ENCODE peak calls at places on chromosomes 7 and 10, in six cellular contexts. One of them, this sample, is unnamed.

GRCh38 chr7:94223375-94224084 is 171.2 kb upstream of the COL1A2 start:
- DNase-seq in prostate gland: no peak
- DNase-seq in HCT116: peak
- DNase-seq in stomach: no peak
- DNase-seq in SK-N-SH: no peak
- DNase-seq in K562: no peak
- DNase-seq in this sample: peak

GRCh38 chr7:115748123-115748738 is 282.3 kb downstream of the TFEC start:
- DNase-seq in prostate gland: no peak
- DNase-seq in HCT116: peak
- DNase-seq in stomach: no peak
- DNase-seq in SK-N-SH: no peak
- DNase-seq in K562: no peak
- DNase-seq in this sample: no peak

GRCh38 chr7:156117542-156118245 is 305.4 kb upstream of the SHH start:
- DNase-seq in prostate gland: no peak
- DNase-seq in HCT116: no peak
- DNase-seq in stomach: no peak
- DNase-seq in SK-N-SH: no peak
- DNase-seq in K562: no peak
- DNase-seq in this sample: no peak

GRCh38 chr7:107056728-107057473 is 12.4 kb downstream of the PRKAR2B start:
- DNase-seq in prostate gland: no peak
- DNase-seq in HCT116: no peak
- DNase-seq in stomach: no peak
- DNase-seq in SK-N-SH: no peak
- DNase-seq in K562: no peak
- DNase-seq in this sample: no peak

GRCh38 chr7:93226310-93226709 is at the start of gene HEPACAM2:
- DNase-seq in prostate gland: no peak
- DNase-seq in HCT116: no peak
- DNase-seq in stomach: no peak
- DNase-seq in SK-N-SH: no peak
- DNase-seq in K562: no peak
- DNase-seq in this sample: no peak

GRCh38 chr10:97757471-97757870 is 14.3 kb downstream of the SFRP5 start:
- DNase-seq in prostate gland: no peak
- DNase-seq in HCT116: no peak
- DNase-seq in stomach: no peak
- DNase-seq in SK-N-SH: no peak
- DNase-seq in K562: no peak
- DNase-seq in this sample: no peak

GRCh38 chr7:79329464-79329863 is 124.0 kb downstream of the MAGI2 start:
- DNase-seq in prostate gland: no peak
- DNase-seq in HCT116: no peak
- DNase-seq in stomach: no peak
- DNase-seq in SK-N-SH: no peak
- DNase-seq in K562: no peak
- DNase-seq in this sample: no peak

GRCh38 chr10:48476279-48476982 is 128.4 kb downstream of the ARHGAP22 start:
- DNase-seq in prostate gland: no peak
- DNase-seq in HCT116: no peak
- DNase-seq in stomach: peak
- DNase-seq in SK-N-SH: peak
- DNase-seq in K562: no peak
- DNase-seq in this sample: no peak

GRCh38 chr10:129949411-129950335 is 14.4 kb downstream of the EBF3 start:
- DNase-seq in prostate gland: no peak
- DNase-seq in HCT116: no peak
- DNase-seq in stomach: peak
- DNase-seq in SK-N-SH: peak
- DNase-seq in K562: no peak
- DNase-seq in this sample: no peak

GRCh38 chr7:110296321-110296720 is 794.6 kb upstream of the LRRN3 start:
- DNase-seq in prostate gland: no peak
- DNase-seq in HCT116: no peak
- DNase-seq in stomach: no peak
- DNase-seq in SK-N-SH: no peak
- DNase-seq in K562: no peak
- DNase-seq in this sample: no peak

DNA sequence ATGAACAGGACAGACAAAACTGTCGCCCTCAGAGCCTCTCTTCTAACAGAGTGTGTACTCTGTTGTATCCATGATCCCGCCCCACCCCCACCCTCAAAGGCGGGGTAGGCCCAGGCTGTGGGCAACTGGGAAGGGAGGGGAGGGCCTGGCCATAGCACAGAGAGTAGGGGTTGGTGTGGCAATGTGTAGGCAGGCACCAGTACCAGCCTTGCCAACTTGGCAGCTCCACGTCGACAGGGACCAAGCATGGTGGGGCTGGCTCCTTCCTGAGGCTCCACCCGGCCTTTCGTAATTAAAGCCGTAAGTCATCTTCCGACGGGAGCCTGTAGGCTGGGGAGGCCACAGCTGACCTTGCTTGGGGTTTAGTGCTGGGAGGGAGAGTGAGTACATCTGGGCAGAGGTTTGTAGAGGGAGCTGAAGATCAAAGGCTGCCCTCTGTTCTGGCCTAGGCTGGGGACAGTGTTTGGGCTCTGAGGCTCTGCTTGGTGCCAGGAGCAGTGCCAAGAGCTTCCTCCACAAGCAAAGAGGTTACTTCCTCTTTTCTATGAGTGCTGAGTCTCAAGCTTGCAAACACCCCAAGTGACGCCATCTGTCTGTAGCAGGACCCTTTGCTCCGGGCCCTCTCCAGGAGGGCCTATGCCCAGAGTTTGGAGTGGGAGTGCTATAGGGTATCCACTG is 121.6 kb downstream of the C10orf105 start:
- DNase-seq in prostate gland: peak
- DNase-seq in HCT116: no peak
- DNase-seq in stomach: no peak
- DNase-seq in SK-N-SH: no peak
- DNase-seq in K562: peak
- DNase-seq in this sample: no peak
- TF ChIP-seq POLR2AphosphoS5 in prostate gland: peak
- TF ChIP-seq POLR2AphosphoS5 in HCT116: no peak
- TF ChIP-seq POLR2AphosphoS5 in stomach: no peak
- TF ChIP-seq POLR2AphosphoS5 in SK-N-SH: no peak
- TF ChIP-seq POLR2AphosphoS5 in K562: no peak
- TF ChIP-seq POLR2AphosphoS5 in this sample: no peak

GRCh38 chr7:41292457-41292856 is 410.4 kb downstream of the INHBA start:
- DNase-seq in prostate gland: no peak
- DNase-seq in HCT116: no peak
- DNase-seq in stomach: no peak
- DNase-seq in SK-N-SH: no peak
- DNase-seq in K562: no peak
- DNase-seq in this sample: peak

GRCh38 chr7:41287559-41288335 is 415.1 kb downstream of the INHBA start:
- DNase-seq in prostate gland: no peak
- DNase-seq in HCT116: no peak
- DNase-seq in stomach: no peak
- DNase-seq in SK-N-SH: no peak
- DNase-seq in K562: no peak
- DNase-seq in this sample: no peak
- H3K4me3 ChIP-seq in prostate gland: no peak
- H3K4me3 ChIP-seq in HCT116: no peak
- H3K4me3 ChIP-seq in stomach: no peak
- H3K4me3 ChIP-seq in SK-N-SH: no peak
- H3K4me3 ChIP-seq in K562: no peak
- H3K4me3 ChIP-seq in this sample: no peak

GRCh38 chr7:101869901-101870290 is 52.5 kb downstream of the CUX1 start:
- DNase-seq in prostate gland: no peak
- DNase-seq in HCT116: no peak
- DNase-seq in stomach: no peak
- DNase-seq in SK-N-SH: no peak
- DNase-seq in K562: peak
- DNase-seq in this sample: no peak

GRCh38 chr7:101871351-101871750 is 53.9 kb downstream of the CUX1 start:
- DNase-seq in prostate gland: no peak
- DNase-seq in HCT116: no peak
- DNase-seq in stomach: no peak
- DNase-seq in SK-N-SH: no peak
- DNase-seq in K562: no peak
- DNase-seq in this sample: no peak

GRCh38 chr7:101868191-101868950 is 50.9 kb downstream of the CUX1 start:
- DNase-seq in prostate gland: no peak
- DNase-seq in HCT116: no peak
- DNase-seq in stomach: no peak
- DNase-seq in SK-N-SH: no peak
- DNase-seq in K562: peak
- DNase-seq in this sample: no peak

GRCh38 chr7:101869026-101869900 is 51.8 kb downstream of the CUX1 start:
- DNase-seq in prostate gland: no peak
- DNase-seq in HCT116: no peak
- DNase-seq in stomach: no peak
- DNase-seq in SK-N-SH: no peak
- DNase-seq in K562: peak
- DNase-seq in this sample: no peak

DNA sequence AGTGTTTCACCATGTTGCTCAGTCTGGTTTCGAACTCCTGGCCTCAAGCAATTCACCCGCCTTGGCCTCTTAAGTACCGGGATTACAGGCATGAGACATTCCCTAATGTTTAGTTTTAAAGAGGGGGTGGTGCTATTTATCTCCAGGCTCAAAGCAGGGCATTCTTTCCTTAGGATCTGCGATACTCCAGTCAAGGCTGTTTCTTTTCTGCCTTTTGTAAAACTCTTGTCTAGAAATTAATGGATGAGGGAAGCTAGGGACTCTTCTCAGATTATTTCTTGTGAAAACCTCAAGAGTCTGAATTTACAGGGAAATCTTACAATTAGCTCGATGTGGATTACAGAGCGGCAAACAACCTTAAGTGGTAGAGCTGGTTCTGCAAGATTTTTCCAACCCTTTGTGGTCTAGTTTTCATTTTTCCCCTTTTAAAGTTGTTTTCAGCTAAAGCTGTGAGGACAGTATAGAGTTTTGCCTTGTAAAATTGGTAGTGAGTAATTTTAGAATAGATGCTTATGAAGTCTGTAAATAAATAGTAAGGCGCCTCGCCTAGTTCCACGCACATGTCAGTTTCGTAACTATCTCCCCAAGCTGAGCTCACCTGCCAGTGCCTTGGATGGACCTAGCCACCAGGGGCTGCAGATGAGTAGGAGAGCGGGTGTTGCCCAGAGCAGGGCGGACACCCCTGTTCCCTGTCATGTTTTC is 53.1 kb downstream of the CUX1 start:
- DNase-seq in prostate gland: peak
- DNase-seq in HCT116: peak
- DNase-seq in stomach: peak
- DNase-seq in SK-N-SH: peak
- DNase-seq in K562: peak
- DNase-seq in this sample: no peak
- TF ChIP-seq CTCF in prostate gland: no peak
- TF ChIP-seq CTCF in HCT116: peak
- TF ChIP-seq CTCF in stomach: peak
- TF ChIP-seq CTCF in SK-N-SH: peak
- TF ChIP-seq CTCF in K562: peak
- TF ChIP-seq CTCF in this sample: no peak

GRCh38 chr7:142383826-142384507 is 126.1 kb upstream of the PRSS58 start:
- DNase-seq in prostate gland: no peak
- DNase-seq in HCT116: no peak
- DNase-seq in stomach: no peak
- DNase-seq in SK-N-SH: no peak
- DNase-seq in K562: no peak
- DNase-seq in this sample: no peak
- TF ChIP-seq POLR2AphosphoS5 in prostate gland: no peak
- TF ChIP-seq POLR2AphosphoS5 in HCT116: no peak
- TF ChIP-seq POLR2AphosphoS5 in stomach: no peak
- TF ChIP-seq POLR2AphosphoS5 in SK-N-SH: no peak
- TF ChIP-seq POLR2AphosphoS5 in K562: no peak
- TF ChIP-seq POLR2AphosphoS5 in this sample: no peak

DNA sequence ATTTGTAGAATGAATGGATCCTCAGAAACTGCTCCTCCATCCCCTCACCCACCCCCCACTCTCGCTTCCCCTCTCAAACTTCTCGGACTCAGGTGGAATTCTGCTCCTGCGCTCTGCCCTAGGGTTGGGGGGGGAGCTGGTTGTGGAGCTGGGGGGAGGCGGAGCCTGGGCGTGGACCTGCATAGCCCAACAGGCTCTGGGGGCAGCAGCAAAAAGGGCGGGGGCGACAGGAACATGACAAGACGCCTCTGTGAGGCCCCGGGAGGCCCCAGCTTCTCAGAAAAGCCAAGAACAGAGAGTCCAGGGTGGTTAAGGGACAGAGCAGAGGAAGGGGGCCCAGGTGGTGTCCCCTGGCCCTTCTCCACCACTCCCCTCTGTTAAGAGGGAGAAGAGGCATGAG is 3.5 kb downstream of the TSC22D4 start:
- DNase-seq in prostate gland: no peak
- DNase-seq in HCT116: no peak
- DNase-seq in stomach: no peak
- DNase-seq in SK-N-SH: peak
- DNase-seq in K562: peak
- DNase-seq in this sample: no peak
- H3K4me3 ChIP-seq in prostate gland: peak
- H3K4me3 ChIP-seq in HCT116: no peak
- H3K4me3 ChIP-seq in stomach: peak
- H3K4me3 ChIP-seq in SK-N-SH: no peak
- H3K4me3 ChIP-seq in K562: peak
- H3K4me3 ChIP-seq in this sample: no peak

GRCh38 chr7:130381468-130382312 is 1.4 kb downstream of the CPA1 start:
- DNase-seq in prostate gland: no peak
- DNase-seq in HCT116: no peak
- DNase-seq in stomach: no peak
- DNase-seq in SK-N-SH: no peak
- DNase-seq in K562: peak
- DNase-seq in this sample: no peak
- TF ChIP-seq CTCF in prostate gland: no peak
- TF ChIP-seq CTCF in HCT116: no peak
- TF ChIP-seq CTCF in stomach: no peak
- TF ChIP-seq CTCF in SK-N-SH: peak
- TF ChIP-seq CTCF in K562: peak
- TF ChIP-seq CTCF in this sample: no peak

GRCh38 chr7:1172666-1173523 is 12.9 kb upstream of the ZFAND2A start:
- DNase-seq in prostate gland: no peak
- DNase-seq in HCT116: no peak
- DNase-seq in stomach: no peak
- DNase-seq in SK-N-SH: no peak
- DNase-seq in K562: no peak
- DNase-seq in this sample: no peak

GRCh38 chr7:1168422-1168821 is 8.4 kb upstream of the ZFAND2A start:
- DNase-seq in prostate gland: no peak
- DNase-seq in HCT116: no peak
- DNase-seq in stomach: no peak
- DNase-seq in SK-N-SH: no peak
- DNase-seq in K562: no peak
- DNase-seq in this sample: no peak

GRCh38 chr7:1170741-1171501 is 10.9 kb upstream of the ZFAND2A start:
- DNase-seq in prostate gland: no peak
- DNase-seq in HCT116: no peak
- DNase-seq in stomach: no peak
- DNase-seq in SK-N-SH: no peak
- DNase-seq in K562: no peak
- DNase-seq in this sample: no peak

GRCh38 chr7:1164436-1164835 is 4.4 kb upstream of the ZFAND2A start:
- DNase-seq in prostate gland: no peak
- DNase-seq in HCT116: no peak
- DNase-seq in stomach: no peak
- DNase-seq in SK-N-SH: no peak
- DNase-seq in K562: no peak
- DNase-seq in this sample: no peak

GRCh38 chr7:1169409-1170368 is 9.7 kb upstream of the ZFAND2A start:
- DNase-seq in prostate gland: peak
- DNase-seq in HCT116: no peak
- DNase-seq in stomach: peak
- DNase-seq in SK-N-SH: peak
- DNase-seq in K562: peak
- DNase-seq in this sample: no peak
- TF ChIP-seq POLR2AphosphoS5 in prostate gland: peak
- TF ChIP-seq POLR2AphosphoS5 in HCT116: no peak
- TF ChIP-seq POLR2AphosphoS5 in stomach: no peak
- TF ChIP-seq POLR2AphosphoS5 in SK-N-SH: no peak
- TF ChIP-seq POLR2AphosphoS5 in K562: peak
- TF ChIP-seq POLR2AphosphoS5 in this sample: no peak